ENCODE peak calls at places on chromosome 3, in four cellular contexts. L, P, F and I are unnamed samples.

GRCh38 chr3:14153663-14154062 is 24.7 kb downstream of the XPC start:
- DNase-seq in L (no peak), P (no peak), F (no peak), I (no peak)

GRCh38 chr3:170500995-170501394 is 82.3 kb downstream of the CLDN11 start:
- DNase-seq in P (no peak), F (no peak), L (no peak), I (no peak)

GRCh38 chr3:53594276-53594675 is 99.9 kb downstream of the CACNA1D start:
- DNase-seq in F (no peak), P (no peak), L (no peak), I (no peak)

GRCh38 chr3:153232737-153233330 is 70.8 kb downstream of the RAP2B start:
- DNase-seq in L (no peak), F (no peak), P (no peak), I (no peak)

GRCh38 chr3:182609575-182610156 is 183.6 kb upstream of the ATP11B start:
- DNase-seq in P (no peak), F (peak), L (no peak), I (no peak)

GRCh38 chr3:172129868-172130751 is 90.7 kb downstream of the FNDC3B start:
- DNase-seq in L (no peak), P (no peak), F (peak), I (peak)

GRCh38 chr3:41097896-41098496 is 101.3 kb upstream of the CTNNB1 start:
- DNase-seq in P (no peak), L (no peak), F (no peak), I (no peak)

GRCh38 chr3:27976933-27977332 is 254.8 kb upstream of the EOMES start:
- DNase-seq in F (no peak), P (no peak), L (no peak), I (no peak)

GRCh38 chr3:37996785-37997301 is 6.3 kb downstream of the VILL start:
- DNase-seq in L (peak), F (peak), P (peak), I (peak)

GRCh38 chr3:141648055-141648910 is 89.8 kb upstream of the RNF7 start:
- DNase-seq in L (no peak), F (no peak), P (peak), I (no peak)

GRCh38 chr3:112360574-112360973 is 27.6 kb downstream of the CD200 start:
- DNase-seq in L (no peak), F (peak), P (no peak), I (no peak)

GRCh38 chr3:43733459-43734384 is 43.0 kb downstream of the ABHD5 start:
- DNase-seq in F (no peak), L (no peak), P (no peak), I (peak)

GRCh38 chr3:87313641-87314040 is 37.3 kb upstream of the POU1F1 start:
- DNase-seq in L (no peak), P (no peak), F (no peak), I (no peak)

GRCh38 chr3:46098319-46098761 is 71.1 kb upstream of the XCR1 start:
- DNase-seq in F (no peak), L (no peak), P (peak), I (peak)

GRCh38 chr3:63914312-63914711 is 2.1 kb upstream of the SCAANT1 start:
- DNase-seq in P (no peak), L (no peak), F (peak), I (no peak)

GRCh38 chr3:127053026-127053425 is 70.1 kb downstream of the PLXNA1 start:
- DNase-seq in L (no peak), P (no peak), F (no peak), I (no peak)

GRCh38 chr3:136516095-136516494 is 236.1 kb downstream of the STAG1 start:
- DNase-seq in P (no peak), L (no peak), F (no peak), I (no peak)

GRCh38 chr3:188097786-188098185 is 56.2 kb upstream of the LPP start:
- DNase-seq in L (no peak), F (no peak), P (no peak), I (peak)
- H3K4me3 ChIP-seq in L (no peak), F (no peak), P (no peak), I (no peak)

GRCh38 chr3:184327171-184327570 is 10.2 kb upstream of the FAM131A start:
- DNase-seq in F (no peak), L (no peak), P (no peak), I (no peak)
- H3K27ac ChIP-seq in F (no peak), L (no peak), P (no peak), I (no peak)

GRCh38 chr3:134463676-134464611 is 21.8 kb downstream of the ANAPC13 start:
- DNase-seq in F (no peak), P (no peak), L (no peak), I (peak)
- H3K4me3 ChIP-seq in F (no peak), P (no peak), L (no peak), I (no peak)

GRCh38 chr3:66507631-66508260 is 6.9 kb upstream of the LRIG1 start:
- DNase-seq in F (no peak), P (no peak), L (no peak), I (peak)

GRCh38 chr3:66504761-66505641 is 4.2 kb upstream of the LRIG1 start:
- DNase-seq in L (no peak), P (no peak), F (no peak), I (no peak)

GRCh38 chr3:66502981-66503380 is 2.2 kb upstream of the LRIG1 start:
- DNase-seq in P (no peak), L (no peak), F (no peak), I (no peak)

GRCh38 chr3:66508461-66508860 is 7.6 kb upstream of the LRIG1 start:
- DNase-seq in F (no peak), P (no peak), L (no peak), I (no peak)

GRCh38 chr3:66506154-66506553 is 5.3 kb upstream of the LRIG1 start:
- DNase-seq in F (no peak), L (no peak), P (no peak), I (no peak)
- H3K27ac ChIP-seq in F (no peak), L (no peak), P (no peak), I (no peak)

GRCh38 chr3:12159227-12159601 is 502 bp upstream of the TIMP4 start:
- DNase-seq in P (no peak), F (no peak), L (no peak), I (no peak)
- H3K4me3 ChIP-seq in P (no peak), F (peak), L (peak), I (peak)

DNA sequence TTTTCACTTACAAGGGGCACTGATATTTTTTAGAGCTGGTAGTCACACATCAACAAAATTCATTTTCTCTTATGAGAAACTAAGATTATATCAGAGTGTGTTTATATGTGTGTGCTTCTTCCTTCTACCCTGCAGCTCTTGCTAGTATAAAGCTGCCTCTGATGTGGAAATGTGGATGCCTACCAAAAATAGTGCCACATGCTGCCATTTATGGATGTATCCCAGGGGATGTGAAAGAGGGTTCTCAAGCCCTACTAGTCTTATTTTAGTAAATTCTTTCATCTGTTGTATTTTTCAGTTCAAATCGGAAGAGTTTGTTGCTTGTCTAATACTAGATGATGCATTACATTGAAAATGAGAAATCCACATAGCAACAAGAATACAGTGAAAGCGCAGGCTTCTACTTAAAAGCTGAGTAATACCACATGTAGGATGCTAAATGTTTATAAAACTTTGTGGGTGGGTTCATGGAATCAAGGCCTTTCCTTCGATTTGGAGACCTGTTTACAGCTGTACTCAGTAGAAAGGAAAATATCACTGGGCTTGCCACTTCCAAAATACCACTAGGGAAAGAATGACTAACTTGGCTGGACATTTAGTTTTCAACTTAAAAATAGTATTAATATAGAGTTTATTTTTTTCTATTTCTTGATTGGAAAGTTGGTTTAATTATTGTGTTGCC is 399.2 kb downstream of the EPHA3 start:
- DNase-seq in L (no peak), F (no peak), P (no peak), I (no peak)
- H3K27ac ChIP-seq in L (no peak), F (no peak), P (no peak), I (no peak)

DNA sequence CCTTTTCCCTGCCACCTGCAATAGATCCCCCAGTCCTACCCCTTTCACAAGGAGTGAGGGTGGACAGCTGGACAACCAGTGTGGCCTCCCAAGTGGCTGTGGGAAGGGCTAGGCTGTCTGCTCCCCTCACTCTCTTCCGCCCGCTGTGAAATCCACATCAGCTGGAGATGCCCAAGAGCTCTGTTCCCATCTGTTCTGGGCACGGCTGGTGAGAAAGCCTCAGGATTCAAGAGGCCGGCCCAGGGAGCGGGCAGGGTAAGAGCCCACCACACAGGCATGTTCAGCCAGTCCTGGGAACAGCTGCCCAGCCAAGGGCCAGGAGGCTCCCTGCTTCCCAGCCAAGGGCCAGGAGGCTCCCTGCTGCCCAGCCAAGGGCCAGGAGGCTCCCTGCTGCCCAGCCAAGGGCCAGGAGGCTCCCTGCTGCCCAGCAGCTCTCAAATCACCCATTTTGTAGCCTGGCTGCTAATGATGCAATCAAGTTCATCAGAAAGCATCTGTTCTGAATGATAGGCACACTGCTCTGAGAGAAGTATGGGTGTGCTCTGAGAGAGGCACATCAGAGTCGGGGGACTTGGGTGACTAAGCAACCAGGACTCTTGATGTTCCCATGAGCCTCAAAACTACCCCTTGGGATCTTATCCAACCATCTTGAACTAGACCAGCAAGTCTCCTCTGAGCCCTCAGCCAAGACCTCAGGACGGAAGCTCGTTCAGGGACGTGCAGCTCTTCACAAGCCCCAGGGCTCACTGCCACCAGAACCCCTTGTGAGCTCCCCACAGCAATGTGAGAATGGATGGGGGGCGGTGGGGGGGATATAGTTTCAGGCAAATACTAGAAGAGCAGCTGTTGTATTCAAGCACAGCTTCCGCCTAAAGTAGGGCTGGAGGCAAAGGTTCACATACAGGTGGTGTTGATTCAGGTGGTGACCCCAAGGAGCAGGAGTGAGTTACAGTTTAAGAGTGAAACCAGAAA is 52.4 kb upstream of the HES1 start:
- DNase-seq in L (no peak), P (no peak), F (no peak), I (no peak)
- H3K4me3 ChIP-seq in L (no peak), P (no peak), F (no peak), I (no peak)

DNA sequence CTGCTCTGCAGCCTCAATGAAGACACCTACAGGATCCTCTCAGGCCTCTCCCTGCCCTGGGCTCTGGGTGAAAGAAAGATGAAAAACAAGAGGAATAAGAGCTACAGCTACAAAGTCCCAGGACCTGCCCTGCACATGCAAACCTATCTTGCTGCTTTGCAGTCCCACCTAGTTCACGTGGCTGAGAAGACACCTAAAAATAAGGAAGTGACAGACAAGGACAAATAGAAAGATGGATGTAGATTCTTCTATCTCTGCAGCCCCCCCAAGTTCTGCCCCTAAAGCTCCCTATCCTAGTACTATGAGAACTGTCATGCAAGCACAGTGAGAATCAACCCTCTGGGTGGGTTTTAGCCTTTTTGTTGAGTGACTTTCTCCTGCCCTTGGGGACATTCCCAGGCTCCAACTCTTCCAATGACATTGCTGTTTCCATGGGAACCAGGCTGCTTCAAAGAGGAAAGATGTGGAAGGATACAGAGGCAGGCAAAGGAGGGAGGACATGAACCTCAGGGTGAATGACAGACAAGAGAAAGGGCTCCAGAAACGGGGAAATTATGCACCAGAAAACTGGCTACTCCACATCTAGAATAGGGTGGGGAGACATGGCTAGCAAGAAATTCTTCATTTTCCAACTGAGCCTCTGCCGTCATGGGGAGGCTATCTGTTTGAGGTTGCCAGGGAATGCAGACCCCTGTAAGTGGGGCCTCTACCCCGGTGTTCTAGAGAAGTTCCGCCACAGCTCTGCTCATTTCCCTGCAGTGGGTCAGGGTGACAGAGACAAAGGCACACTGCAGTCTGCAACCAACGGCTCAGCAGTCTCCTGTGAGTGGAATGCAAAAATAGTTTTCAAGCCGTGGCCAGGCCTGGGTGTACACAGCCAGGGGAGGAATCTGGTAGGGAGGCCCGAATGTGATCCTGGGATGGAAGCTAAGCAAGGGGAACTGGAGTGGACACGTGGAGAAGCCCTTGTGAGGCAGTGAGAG is 5.2 kb downstream of the CSPG5 start:
- DNase-seq in F (no peak), P (no peak), L (peak), I (no peak)
- H3K27ac ChIP-seq in F (no peak), P (no peak), L (no peak), I (no peak)